ENCODE peak calls at places on chromosomes 7 and 10, in eight cellular contexts. One of them, this sample, is unnamed. For H3K36me3, the result is how much of the 10 kb centered on the place peaks cover.

GRCh38 chr10:132056663-132057062 is 9.1 kb upstream of the JAKMIP3 start:
- DNase-seq in Peyer's patch: no peak
- DNase-seq in hepatocyte: no peak
- DNase-seq in ovary: no peak
- DNase-seq in lower lobe of right lung: no peak
- DNase-seq in esophagus squamous epithelium: no peak
- DNase-seq in suprapubic skin: no peak
- DNase-seq in colonic mucosa: no peak
- DNase-seq in this sample: no peak

GRCh38 chr7:124033093-124033806 is 383 bp upstream of the TMEM229A start:
- DNase-seq in esophagus squamous epithelium: no peak
- DNase-seq in lower lobe of right lung: peak
- DNase-seq in suprapubic skin: no peak
- DNase-seq in hepatocyte: peak
- DNase-seq in Peyer's patch: peak
- DNase-seq in colonic mucosa: no peak
- DNase-seq in ovary: peak
- DNase-seq in this sample: no peak

GRCh38 chr10:88598060-88598459 is 11.5 kb downstream of the LIPJ start:
- DNase-seq in Peyer's patch: no peak
- DNase-seq in ovary: no peak
- DNase-seq in suprapubic skin: no peak
- DNase-seq in esophagus squamous epithelium: no peak
- DNase-seq in hepatocyte: no peak
- DNase-seq in colonic mucosa: no peak
- DNase-seq in lower lobe of right lung: no peak
- DNase-seq in this sample: no peak

GRCh38 chr7:2638224-2638991 is 6.6 kb downstream of the TTYH3 start:
- DNase-seq in ovary: no peak
- DNase-seq in Peyer's patch: no peak
- DNase-seq in esophagus squamous epithelium: no peak
- DNase-seq in lower lobe of right lung: no peak
- DNase-seq in suprapubic skin: no peak
- DNase-seq in hepatocyte: no peak
- DNase-seq in colonic mucosa: no peak
- DNase-seq in this sample: peak

GRCh38 chr7:156608176-156608478 is 32.4 kb upstream of the RNF32 start:
- DNase-seq in hepatocyte: no peak
- DNase-seq in suprapubic skin: no peak
- DNase-seq in Peyer's patch: no peak
- DNase-seq in esophagus squamous epithelium: no peak
- DNase-seq in ovary: no peak
- DNase-seq in lower lobe of right lung: no peak
- DNase-seq in colonic mucosa: no peak
- DNase-seq in this sample: no peak

GRCh38 chr10:78042752-78043104 is 9.1 kb downstream of the RPS24 start:
- DNase-seq in lower lobe of right lung: no peak
- DNase-seq in suprapubic skin: no peak
- DNase-seq in hepatocyte: no peak
- DNase-seq in Peyer's patch: no peak
- DNase-seq in esophagus squamous epithelium: no peak
- DNase-seq in ovary: no peak
- DNase-seq in colonic mucosa: no peak
- DNase-seq in this sample: no peak

GRCh38 chr10:112409274-112409673 is 35.4 kb downstream of the ACSL5 start:
- DNase-seq in esophagus squamous epithelium: no peak
- DNase-seq in lower lobe of right lung: no peak
- DNase-seq in suprapubic skin: no peak
- DNase-seq in hepatocyte: no peak
- DNase-seq in colonic mucosa: no peak
- DNase-seq in ovary: no peak
- DNase-seq in Peyer's patch: no peak
- DNase-seq in this sample: no peak

GRCh38 chr10:116170815-116171250 is 102.2 kb downstream of the GFRA1 start:
- DNase-seq in Peyer's patch: no peak
- DNase-seq in ovary: no peak
- DNase-seq in colonic mucosa: no peak
- DNase-seq in suprapubic skin: no peak
- DNase-seq in esophagus squamous epithelium: no peak
- DNase-seq in lower lobe of right lung: no peak
- DNase-seq in hepatocyte: no peak
- DNase-seq in this sample: no peak

GRCh38 chr7:82257118-82257695 is 186.4 kb downstream of the CACNA2D1 start:
- DNase-seq in Peyer's patch: no peak
- DNase-seq in colonic mucosa: no peak
- DNase-seq in esophagus squamous epithelium: no peak
- DNase-seq in suprapubic skin: no peak
- DNase-seq in ovary: no peak
- DNase-seq in lower lobe of right lung: no peak
- DNase-seq in hepatocyte: no peak
- DNase-seq in this sample: no peak

GRCh38 chr10:34547283-34547682 is 267.8 kb downstream of the PARD3 start:
- DNase-seq in ovary: no peak
- DNase-seq in suprapubic skin: no peak
- DNase-seq in Peyer's patch: no peak
- DNase-seq in lower lobe of right lung: no peak
- DNase-seq in colonic mucosa: no peak
- DNase-seq in hepatocyte: no peak
- DNase-seq in esophagus squamous epithelium: no peak
- DNase-seq in this sample: no peak

GRCh38 chr7:14199336-14199735 is 209.9 kb upstream of the ETV1 start:
- DNase-seq in hepatocyte: no peak
- DNase-seq in lower lobe of right lung: no peak
- DNase-seq in suprapubic skin: no peak
- DNase-seq in ovary: no peak
- DNase-seq in Peyer's patch: no peak
- DNase-seq in colonic mucosa: no peak
- DNase-seq in esophagus squamous epithelium: no peak
- DNase-seq in this sample: no peak

GRCh38 chr7:4307645-4308590 is 374.2 kb upstream of the FOXK1 start:
- DNase-seq in Peyer's patch: no peak
- DNase-seq in suprapubic skin: no peak
- DNase-seq in hepatocyte: no peak
- DNase-seq in lower lobe of right lung: no peak
- DNase-seq in esophagus squamous epithelium: no peak
- DNase-seq in ovary: no peak
- DNase-seq in colonic mucosa: no peak
- DNase-seq in this sample: no peak

GRCh38 chr7:30206942-30207341 is 72.2 kb downstream of the MTURN start:
- DNase-seq in Peyer's patch: no peak
- DNase-seq in esophagus squamous epithelium: no peak
- DNase-seq in ovary: no peak
- DNase-seq in hepatocyte: no peak
- DNase-seq in colonic mucosa: no peak
- DNase-seq in lower lobe of right lung: no peak
- DNase-seq in suprapubic skin: no peak
- DNase-seq in this sample: no peak

GRCh38 chr10:124255556-124255955 is 162.2 kb upstream of the CHST15 start:
- DNase-seq in suprapubic skin: no peak
- DNase-seq in esophagus squamous epithelium: no peak
- DNase-seq in hepatocyte: no peak
- DNase-seq in lower lobe of right lung: no peak
- DNase-seq in colonic mucosa: no peak
- DNase-seq in ovary: no peak
- DNase-seq in Peyer's patch: no peak
- DNase-seq in this sample: no peak

GRCh38 chr10:68137174-68137573 is 27.9 kb downstream of the MYPN start:
- DNase-seq in esophagus squamous epithelium: no peak
- DNase-seq in suprapubic skin: no peak
- DNase-seq in lower lobe of right lung: no peak
- DNase-seq in ovary: no peak
- DNase-seq in colonic mucosa: no peak
- DNase-seq in hepatocyte: no peak
- DNase-seq in Peyer's patch: no peak
- DNase-seq in this sample: no peak

GRCh38 chr7:46681865-46682503 is 760.9 kb upstream of the IGFBP3 start:
- DNase-seq in lower lobe of right lung: no peak
- DNase-seq in ovary: peak
- DNase-seq in suprapubic skin: no peak
- DNase-seq in colonic mucosa: no peak
- DNase-seq in Peyer's patch: no peak
- DNase-seq in esophagus squamous epithelium: no peak
- DNase-seq in hepatocyte: no peak
- DNase-seq in this sample: no peak

GRCh38 chr10:104680467-104681401 is 39.6 kb downstream of the SORCS3 start:
- DNase-seq in lower lobe of right lung: no peak
- DNase-seq in esophagus squamous epithelium: no peak
- DNase-seq in colonic mucosa: peak
- DNase-seq in hepatocyte: peak
- DNase-seq in Peyer's patch: no peak
- DNase-seq in suprapubic skin: no peak
- DNase-seq in ovary: peak
- DNase-seq in this sample: no peak

GRCh38 chr10:35000936-35001335 is 89.2 kb downstream of the CUL2 start:
- DNase-seq in lower lobe of right lung: no peak
- DNase-seq in colonic mucosa: no peak
- DNase-seq in hepatocyte: no peak
- DNase-seq in Peyer's patch: no peak
- DNase-seq in suprapubic skin: no peak
- DNase-seq in ovary: no peak
- DNase-seq in esophagus squamous epithelium: no peak
- DNase-seq in this sample: no peak

GRCh38 chr10:132170561-132171361 is 16.0 kb upstream of the DPYSL4 start:
- DNase-seq in Peyer's patch: no peak
- DNase-seq in colonic mucosa: no peak
- DNase-seq in ovary: peak
- DNase-seq in hepatocyte: no peak
- DNase-seq in lower lobe of right lung: peak
- DNase-seq in suprapubic skin: no peak
- DNase-seq in esophagus squamous epithelium: no peak
- DNase-seq in this sample: no peak

GRCh38 chr7:143980746-143981510 is 19.2 kb upstream of the OR6B1 start:
- DNase-seq in hepatocyte: no peak
- DNase-seq in colonic mucosa: no peak
- DNase-seq in ovary: no peak
- DNase-seq in esophagus squamous epithelium: no peak
- DNase-seq in suprapubic skin: no peak
- DNase-seq in lower lobe of right lung: no peak
- DNase-seq in Peyer's patch: no peak
- DNase-seq in this sample: no peak
- H3K4me3 ChIP-seq in hepatocyte: no peak
- H3K4me3 ChIP-seq in colonic mucosa: no peak
- H3K4me3 ChIP-seq in ovary: no peak
- H3K4me3 ChIP-seq in esophagus squamous epithelium: no peak
- H3K4me3 ChIP-seq in suprapubic skin: no peak
- H3K4me3 ChIP-seq in lower lobe of right lung: no peak
- H3K4me3 ChIP-seq in Peyer's patch: no peak
- H3K4me3 ChIP-seq in this sample: no peak

DNA sequence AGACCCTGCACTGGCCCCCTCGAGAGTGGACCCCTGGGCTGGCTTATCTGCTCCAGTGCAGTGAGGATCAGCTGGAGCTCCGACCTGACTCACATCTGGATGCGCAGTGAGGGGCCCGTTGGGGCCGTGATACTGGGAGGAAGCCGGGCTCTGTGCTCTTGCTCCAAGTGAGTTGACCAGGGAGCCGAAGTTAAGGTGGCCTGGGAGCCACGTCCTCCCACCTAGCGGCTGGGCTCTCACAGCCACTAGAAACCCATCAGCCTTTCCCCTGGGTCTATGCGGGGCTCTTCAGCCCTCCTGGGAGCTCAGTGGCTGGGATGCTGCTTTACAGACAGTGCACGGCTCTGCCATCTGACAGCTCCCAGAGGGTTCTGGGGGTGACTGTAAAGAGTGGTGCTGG is 9.1 kb downstream of the ALKBH4 start:
- DNase-seq in Peyer's patch: no peak
- DNase-seq in lower lobe of right lung: no peak
- DNase-seq in colonic mucosa: no peak
- DNase-seq in hepatocyte: no peak
- DNase-seq in esophagus squamous epithelium: no peak
- DNase-seq in ovary: no peak
- DNase-seq in suprapubic skin: no peak
- DNase-seq in this sample: no peak
- H3K36me3 ChIP-seq in Peyer's patch: under half
- H3K36me3 ChIP-seq in lower lobe of right lung: under half
- H3K36me3 ChIP-seq in colonic mucosa: under half
- H3K36me3 ChIP-seq in hepatocyte: under half
- H3K36me3 ChIP-seq in esophagus squamous epithelium: under half
- H3K36me3 ChIP-seq in ovary: under half
- H3K36me3 ChIP-seq in suprapubic skin: under half
- H3K36me3 ChIP-seq in this sample: under half

GRCh38 chr10:33252324-33252723 is 82.1 kb downstream of the NRP1 start:
- DNase-seq in lower lobe of right lung: no peak
- DNase-seq in colonic mucosa: no peak
- DNase-seq in hepatocyte: no peak
- DNase-seq in suprapubic skin: no peak
- DNase-seq in esophagus squamous epithelium: no peak
- DNase-seq in Peyer's patch: no peak
- DNase-seq in ovary: no peak
- DNase-seq in this sample: no peak

GRCh38 chr10:33249659-33250058 is 84.8 kb downstream of the NRP1 start:
- DNase-seq in lower lobe of right lung: no peak
- DNase-seq in Peyer's patch: no peak
- DNase-seq in esophagus squamous epithelium: no peak
- DNase-seq in hepatocyte: no peak
- DNase-seq in ovary: no peak
- DNase-seq in suprapubic skin: no peak
- DNase-seq in colonic mucosa: no peak
- DNase-seq in this sample: no peak

GRCh38 chr10:33252794-33253203 is 81.7 kb downstream of the NRP1 start:
- DNase-seq in Peyer's patch: no peak
- DNase-seq in ovary: no peak
- DNase-seq in colonic mucosa: no peak
- DNase-seq in lower lobe of right lung: no peak
- DNase-seq in suprapubic skin: no peak
- DNase-seq in esophagus squamous epithelium: no peak
- DNase-seq in hepatocyte: no peak
- DNase-seq in this sample: no peak

GRCh38 chr10:33254556-33255160 is 79.8 kb downstream of the NRP1 start:
- DNase-seq in lower lobe of right lung: no peak
- DNase-seq in esophagus squamous epithelium: no peak
- DNase-seq in colonic mucosa: no peak
- DNase-seq in hepatocyte: no peak
- DNase-seq in ovary: no peak
- DNase-seq in suprapubic skin: no peak
- DNase-seq in Peyer's patch: no peak
- DNase-seq in this sample: no peak

GRCh38 chr10:33253411-33253810 is 81.1 kb downstream of the NRP1 start:
- DNase-seq in suprapubic skin: no peak
- DNase-seq in esophagus squamous epithelium: no peak
- DNase-seq in ovary: no peak
- DNase-seq in lower lobe of right lung: no peak
- DNase-seq in Peyer's patch: no peak
- DNase-seq in hepatocyte: no peak
- DNase-seq in colonic mucosa: no peak
- DNase-seq in this sample: no peak
- H3K4me3 ChIP-seq in suprapubic skin: no peak
- H3K4me3 ChIP-seq in esophagus squamous epithelium: no peak
- H3K4me3 ChIP-seq in ovary: no peak
- H3K4me3 ChIP-seq in lower lobe of right lung: no peak
- H3K4me3 ChIP-seq in Peyer's patch: no peak
- H3K4me3 ChIP-seq in hepatocyte: no peak
- H3K4me3 ChIP-seq in colonic mucosa: no peak
- H3K4me3 ChIP-seq in this sample: no peak

DNA sequence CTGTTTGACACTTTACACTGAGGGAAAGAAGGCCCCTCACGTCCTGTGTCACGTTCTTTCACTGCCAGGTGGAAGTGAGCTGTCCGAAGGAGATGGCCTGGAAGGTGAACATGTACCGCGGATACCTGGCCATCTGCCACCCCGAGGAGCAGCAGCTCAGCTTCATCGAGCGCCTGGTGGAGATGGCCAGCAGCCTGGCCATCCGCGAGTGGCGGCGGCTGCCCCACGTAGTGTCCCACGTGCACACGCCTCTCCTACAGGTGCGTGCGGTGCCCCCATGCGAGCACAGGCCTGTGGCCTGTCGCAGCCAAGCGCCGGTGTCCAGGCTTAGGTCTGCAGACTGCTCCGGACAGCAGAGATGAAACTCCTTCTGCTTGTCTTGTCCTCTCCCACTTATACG is 103.4 kb downstream of the TRRAP start:
- DNase-seq in Peyer's patch: no peak
- DNase-seq in esophagus squamous epithelium: no peak
- DNase-seq in lower lobe of right lung: no peak
- DNase-seq in colonic mucosa: no peak
- DNase-seq in hepatocyte: no peak
- DNase-seq in suprapubic skin: no peak
- DNase-seq in ovary: no peak
- DNase-seq in this sample: no peak
- H3K36me3 ChIP-seq in Peyer's patch: under half
- H3K36me3 ChIP-seq in esophagus squamous epithelium: under half
- H3K36me3 ChIP-seq in lower lobe of right lung: half or more
- H3K36me3 ChIP-seq in colonic mucosa: under half
- H3K36me3 ChIP-seq in hepatocyte: under half
- H3K36me3 ChIP-seq in suprapubic skin: half or more
- H3K36me3 ChIP-seq in ovary: under half
- H3K36me3 ChIP-seq in this sample: under half

This sample was measured in naive thymus-derived CD4-positive, alpha-beta T cell.